ENCODE peak calls at places on chromosome 11, in six cellular contexts. W is right cardiac atrium, K is pancreas, C is left ventricle myocardium inferior, J is PC-3, I is IMR-90. G is an unnamed sample.

GRCh38 chr11:73186294-73186850 is 31.7 kb upstream of the P2RY2 start:
- DNase-seq in I (no peak), J (no peak), C (no peak), W (no peak), K (no peak), G (no peak)

GRCh38 chr11:13101836-13102574 is 92.9 kb downstream of the RASSF10 start:
- DNase-seq in K (no peak), C (no peak), I (no peak), W (no peak), J (no peak), G (no peak)

GRCh38 chr11:106101797-106102196 is 24.3 kb downstream of the AASDHPPT start:
- DNase-seq in I (peak; percentile 86), J (no peak), W (no peak), K (no peak), C (no peak), G (no peak)

GRCh38 chr11:2932850-2933251 is 3.6 kb upstream of the PHLDA2 start:
- DNase-seq in C (no peak), J (peak; percentile 58), I (peak; percentile 46), W (peak; percentile 53), K (no peak), G (no peak)

GRCh38 chr11:19577391-19577831 is 135.2 kb upstream of the NAV2 start:
- DNase-seq in C (peak; percentile 32), J (no peak), I (no peak), W (peak; percentile 70), K (no peak), G (no peak)

GRCh38 chr11:76962583-76963416 is 71.4 kb upstream of the B3GNT6 start:
- DNase-seq in W (no peak), J (peak; percentile 53), I (no peak), K (peak; percentile 41), C (no peak), G (no peak)

GRCh38 chr11:89405629-89406028 is 85.5 kb downstream of the NOX4 start:
- DNase-seq in K (no peak), I (no peak), C (no peak), W (no peak), J (peak; percentile 47), G (no peak)

GRCh38 chr11:70641366-70641765 is 243.0 kb downstream of the CTTN start:
- DNase-seq in K (no peak), C (no peak), I (no peak), J (no peak), W (no peak), G (no peak)

GRCh38 chr11:58968251-58968711 is 29.0 kb downstream of the GLYATL1 start:
- DNase-seq in K (no peak), C (peak; percentile 10), I (no peak), J (no peak), W (peak; percentile 21), G (no peak)

GRCh38 chr11:123409886-123410549 is 20.1 kb upstream of the GRAMD1B start:
- DNase-seq in W (no peak), I (no peak), C (no peak), K (no peak), J (no peak), G (no peak)

GRCh38 chr11:125123194-125123946 is 11.9 kb upstream of the TMEM218 start:
- DNase-seq in C (no peak), W (no peak), K (no peak), I (peak; percentile 28), J (no peak), G (no peak)

GRCh38 chr11:73156114-73156513 is 14.0 kb upstream of the FCHSD2 start:
- DNase-seq in J (no peak), W (no peak), C (no peak), K (no peak), I (no peak), G (no peak)

GRCh38 chr11:77590194-77590591 is 440 bp downstream of the AQP11 start:
- DNase-seq in W (peak; percentile 71), C (peak; percentile 19), J (peak; percentile 73), I (peak; percentile 46), K (peak; percentile 41), G (peak; percentile 31)

GRCh38 chr11:70545626-70545945 is 147.3 kb downstream of the CTTN start:
- DNase-seq in W (no peak), K (no peak), C (no peak), J (peak; percentile 46), I (no peak), G (no peak)

GRCh38 chr11:34278175-34278574 is 79.6 kb downstream of the ABTB2 start:
- DNase-seq in K (no peak), W (no peak), I (no peak), C (no peak), J (no peak), G (no peak)

GRCh38 chr11:128503231-128503991 is 83.9 kb downstream of the ETS1 start:
- DNase-seq in C (no peak), K (no peak), I (peak; percentile 96), J (no peak), W (no peak), G (no peak)

GRCh38 chr11:12591706-12592105 is 82.5 kb upstream of the TEAD1 start:
- DNase-seq in W (no peak), I (no peak), C (no peak), J (no peak), K (no peak), G (no peak)

GRCh38 chr11:32003335-32003734 is 87.5 kb upstream of the RCN1 start:
- DNase-seq in C (no peak), W (no peak), J (no peak), K (no peak), I (no peak), G (no peak)

GRCh38 chr11:72812968-72813739 is 1.1 kb upstream of the ATG16L2 start:
- DNase-seq in J (peak; percentile 85), K (peak; percentile 17), W (no peak), I (peak; percentile 60), C (peak; percentile 52), G (peak; percentile 62)

GRCh38 chr11:120884290-120885020 is 139.4 kb upstream of the TBCEL start:
- DNase-seq in K (no peak), C (no peak), J (no peak), I (no peak), W (no peak), G (no peak)

GRCh38 chr11:65316311-65316978 is 1.8 kb downstream of the CDC42EP2 start:
- DNase-seq in J (peak; percentile 57), K (no peak), W (peak; percentile 79), C (peak; percentile 64), I (peak; percentile 97), G (peak; percentile 48)

GRCh38 chr11:27230175-27230565 is 132.8 kb downstream of the CCDC34 start:
- DNase-seq in C (no peak), W (no peak), K (no peak), I (no peak), J (no peak), G (no peak)

GRCh38 chr11:27231519-27231918 is 131.5 kb downstream of the CCDC34 start:
- DNase-seq in C (no peak), J (no peak), I (no peak), W (no peak), K (no peak), G (peak; percentile 9)

GRCh38 chr11:27234961-27235360 is 128.1 kb downstream of the CCDC34 start:
- DNase-seq in W (no peak), J (no peak), K (no peak), I (no peak), C (no peak), G (no peak)

GRCh38 chr11:27234043-27234668 is 128.9 kb downstream of the CCDC34 start:
- DNase-seq in J (peak; percentile 56), K (no peak), I (peak; percentile 94), W (peak; percentile 60), C (peak; percentile 31), G (no peak)

DNA sequence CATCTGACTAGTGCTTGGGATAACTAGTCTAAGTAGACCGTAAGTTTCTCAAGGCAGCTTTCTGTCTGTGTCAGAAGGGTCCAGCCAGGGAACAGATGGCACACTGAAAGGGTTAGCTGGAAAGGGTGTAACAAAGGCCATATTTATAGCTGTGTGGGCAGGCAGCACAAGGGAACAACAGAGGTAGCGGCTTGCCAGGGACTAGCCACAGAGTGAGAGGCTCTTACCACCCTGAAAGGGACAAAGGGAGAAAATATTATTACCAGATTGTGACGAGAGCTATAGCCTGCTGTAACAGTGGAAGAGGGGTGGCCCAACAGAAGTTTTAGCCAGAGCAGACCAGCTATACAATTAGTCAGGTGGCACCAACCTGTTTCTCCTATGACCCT is 129.4 kb downstream of the CCDC34 start:
- DNase-seq in I (no peak), K (no peak), J (no peak), C (no peak), W (no peak), G (no peak)
- H3K27ac ChIP-seq in I (no peak overlapping the region), K (no peak overlapping the region), J (no peak overlapping the region), C (peak overlapping the region; percentile 46), W (peak overlapping the region; percentile 3), G (no peak overlapping the region)

GRCh38 chr11:30522825-30523224 is 63.3 kb downstream of the MPPED2 start:
- DNase-seq in I (no peak), K (no peak), J (no peak), W (no peak), C (no peak), G (no peak)

GRCh38 chr11:30526558-30526957 is 59.6 kb downstream of the MPPED2 start:
- DNase-seq in K (no peak), C (no peak), W (no peak), I (no peak), J (no peak), G (no peak)

DNA sequence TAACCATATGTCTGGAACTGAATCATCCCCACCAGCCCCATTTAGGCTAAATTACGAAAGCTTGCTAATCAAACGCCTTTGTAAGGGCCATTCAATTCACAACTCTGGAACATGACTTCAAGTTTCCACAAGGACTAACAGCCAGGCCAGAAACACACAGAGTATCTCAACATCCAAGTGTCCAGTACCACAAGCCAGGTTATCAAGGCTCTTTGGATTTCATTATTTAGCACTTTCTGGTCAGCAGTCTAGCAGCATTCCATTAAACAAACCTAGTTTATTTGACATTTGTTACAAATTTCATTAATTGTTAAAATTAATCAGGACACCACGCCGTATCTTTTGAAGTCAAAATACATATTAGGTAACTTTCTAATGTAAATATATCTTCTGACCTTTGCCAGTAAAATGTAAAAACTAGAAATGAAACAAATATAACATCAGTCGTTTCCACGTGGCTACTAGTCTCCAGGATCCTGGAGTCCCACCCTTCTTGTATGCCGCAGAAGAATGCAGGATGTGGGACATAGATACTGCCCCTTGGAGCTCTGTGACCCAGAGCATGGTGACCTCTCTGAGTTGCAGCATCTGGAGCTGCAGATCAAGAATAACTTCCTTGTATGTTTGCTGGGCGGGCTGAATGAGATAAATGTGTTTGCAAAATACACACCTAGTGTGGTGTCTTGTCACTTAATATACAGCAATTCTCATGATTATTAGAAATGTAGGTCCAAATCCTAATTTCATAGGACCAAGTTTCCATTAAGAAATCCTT is 64.7 kb downstream of the MPPED2 start:
- DNase-seq in I (no peak), J (no peak), W (no peak), C (no peak), K (no peak), G (no peak)
- H3K27ac ChIP-seq in I (no peak overlapping the region), J (no peak overlapping the region), W (no peak overlapping the region), C (no peak overlapping the region), K (no peak overlapping the region), G (no peak overlapping the region)

GRCh38 chr11:117745346-117745745 is 51.7 kb downstream of the DSCAML1 start:
- DNase-seq in J (no peak), W (no peak), C (no peak), K (no peak), I (no peak), G (no peak)
- H3K27ac ChIP-seq in J (no peak overlapping the region), W (no peak overlapping the region), C (no peak overlapping the region), K (no peak overlapping the region), I (no peak overlapping the region), G (no peak overlapping the region)

DNA sequence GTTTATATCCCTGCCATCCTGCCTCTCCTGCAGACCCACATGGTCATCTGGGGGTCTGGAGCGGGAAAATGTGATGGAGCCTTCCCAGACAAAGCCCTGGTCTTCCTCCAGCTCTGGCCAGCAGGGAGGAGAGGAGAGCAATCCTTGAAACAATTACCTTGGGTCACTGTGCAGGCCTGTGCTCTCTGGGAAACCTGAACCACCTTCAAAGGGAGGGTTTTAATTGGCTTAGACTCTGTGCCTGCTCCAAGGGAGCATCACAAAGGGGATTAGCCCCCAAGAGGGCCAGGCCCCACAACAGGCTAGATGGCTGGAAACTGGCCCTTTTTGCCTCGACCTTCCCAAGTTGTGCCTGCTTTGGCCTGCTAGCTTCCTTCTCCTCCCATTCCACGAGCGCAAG is 351.9 kb downstream of the TENM4 start:
- DNase-seq in J (no peak), C (no peak), I (no peak), K (no peak), W (no peak), G (no peak)
- H3K27ac ChIP-seq in J (no peak overlapping the region), C (no peak overlapping the region), I (no peak overlapping the region), K (peak overlapping the region; percentile 33), W (no peak overlapping the region), G (no peak overlapping the region)

G was measured in lung.